ENCODE peak calls at places on chromosomes 7 and 10, in nine cellular contexts. F, T, E, Y, H, G, L, M and X are unnamed samples. For H3K36me3, the result is how much of the 10 kb centered on the place peaks cover.

GRCh38 chr7:75055830-75056431 is 17.7 kb downstream of the RCC1L start:
- DNase-seq in G (no peak), H (peak), E (peak), M (no peak), F (no peak), L (no peak), T (peak), Y (peak), X (no peak)

GRCh38 chr7:39515556-39516228 is 50.5 kb upstream of the YAE1 start:
- DNase-seq in T (no peak), E (no peak), L (no peak), M (no peak), Y (no peak), G (no peak), F (no peak), H (no peak), X (no peak)

GRCh38 chr7:149823191-149823630 is 15.0 kb upstream of the ZNF862 start:
- DNase-seq in G (no peak), E (peak), T (no peak), Y (no peak), L (no peak), F (peak), M (no peak), H (no peak), X (peak)

GRCh38 chr10:84179059-84179710 is 5.6 kb downstream of the GPR15LG start:
- DNase-seq in Y (no peak), L (no peak), G (no peak), T (peak), F (no peak), M (peak), E (no peak), H (peak), X (no peak)

GRCh38 chr10:76950354-76950753 is 687.3 kb downstream of the KCNMA1 start:
- DNase-seq in H (peak), M (no peak), G (no peak), T (peak), Y (no peak), E (no peak), L (no peak), F (no peak), X (no peak)

GRCh38 chr7:92614586-92615237 is 24.5 kb upstream of the FAM133B start:
- DNase-seq in L (no peak), Y (no peak), M (peak), T (no peak), G (no peak), H (peak), F (peak), E (no peak), X (no peak)

GRCh38 chr10:110918633-110919348 is at the start of gene BBIP1:
- DNase-seq in L (peak), E (peak), F (no peak), T (peak), Y (no peak), G (peak), M (peak), H (peak), X (peak)

GRCh38 chr7:74429153-74429747 is 24.5 kb upstream of the GTF2IRD1 start:
- DNase-seq in Y (no peak), L (no peak), E (no peak), M (peak), F (no peak), G (no peak), T (peak), H (peak), X (no peak)

GRCh38 chr10:97109562-97109961 is 76.2 kb downstream of the SLIT1 start:
- DNase-seq in H (no peak), M (no peak), L (no peak), E (no peak), G (no peak), T (no peak), Y (no peak), F (no peak), X (no peak)

GRCh38 chr10:86953747-86954680 is 3.4 kb downstream of the MMRN2 start:
- DNase-seq in M (peak), E (peak), Y (peak), L (peak), G (peak), T (peak), F (peak), H (peak), X (peak)

GRCh38 chr7:132488634-132489302 is 87.5 kb downstream of the PLXNA4 start:
- DNase-seq in Y (no peak), F (no peak), T (peak), H (no peak), M (no peak), G (peak), E (no peak), L (no peak), X (no peak)

GRCh38 chr10:77406764-77407430 is 230.7 kb downstream of the KCNMA1 start:
- DNase-seq in F (no peak), L (no peak), E (no peak), G (no peak), T (no peak), Y (no peak), M (no peak), H (no peak), X (no peak)

GRCh38 chr7:105016083-105017075 is 2.4 kb downstream of the KMT2E start:
- DNase-seq in F (no peak), Y (no peak), E (no peak), T (peak), G (no peak), H (peak), L (no peak), M (no peak), X (no peak)

GRCh38 chr10:1476106-1476803 is 261.1 kb downstream of the ADARB2 start:
- DNase-seq in T (no peak), H (no peak), F (no peak), M (no peak), Y (no peak), L (no peak), G (no peak), E (no peak), X (no peak)

GRCh38 chr10:133422223-133422820 is 2.1 kb downstream of the SPRN start:
- DNase-seq in F (no peak), L (no peak), M (no peak), E (no peak), T (no peak), H (no peak), G (no peak), Y (no peak), X (no peak)

GRCh38 chr7:47439181-47439667 is 142.7 kb downstream of the TNS3 start:
- DNase-seq in E (no peak), T (no peak), H (no peak), F (no peak), L (no peak), G (no peak), Y (no peak), M (no peak), X (no peak)

GRCh38 chr7:135761751-135762488 is 13.3 kb upstream of the FAM180A start:
- DNase-seq in E (no peak), M (peak), G (no peak), F (no peak), T (peak), H (peak), Y (peak), L (no peak), X (no peak)

GRCh38 chr7:158329686-158330085 is 257.9 kb downstream of the PTPRN2 start:
- DNase-seq in G (no peak), F (no peak), H (no peak), E (no peak), Y (no peak), M (no peak), T (no peak), L (no peak), X (no peak)

GRCh38 chr7:148688526-148688925 is 10.2 kb upstream of the CUL1 start:
- DNase-seq in L (no peak), F (no peak), Y (no peak), T (peak), G (no peak), E (no peak), H (peak), M (no peak), X (no peak)

GRCh38 chr7:19621740-19622139 is 87.1 kb downstream of the POLR1F start:
- DNase-seq in H (peak), Y (no peak), T (peak), G (no peak), M (no peak), E (no peak), L (no peak), F (no peak), X (no peak)

GRCh38 chr10:101290415-101290814 is 61.2 kb upstream of the LBX1 start:
- DNase-seq in G (no peak), H (no peak), L (no peak), Y (no peak), M (no peak), T (no peak), F (no peak), E (no peak), X (no peak)

GRCh38 chr10:12807982-12808613 is 193.4 kb downstream of the CCDC3 start:
- DNase-seq in M (no peak), L (no peak), G (no peak), T (no peak), F (no peak), Y (no peak), H (no peak), E (no peak), X (no peak)

GRCh38 chr10:116000151-116000550 is 272.9 kb downstream of the GFRA1 start:
- DNase-seq in L (no peak), Y (no peak), G (no peak), H (no peak), F (no peak), M (no peak), E (no peak), T (no peak), X (no peak)

GRCh38 chr10:42975005-42975493 is 101.8 kb upstream of the RET start:
- DNase-seq in M (no peak), Y (no peak), L (no peak), T (no peak), H (no peak), F (no peak), G (no peak), E (peak), X (no peak)

GRCh38 chr10:131129544-131129943 is 182.0 kb downstream of the TCERG1L start:
- DNase-seq in L (no peak), T (no peak), E (no peak), F (no peak), Y (no peak), H (no peak), M (no peak), G (no peak), X (no peak)

GRCh38 chr10:79046991-79047874 is 21.5 kb upstream of the ZMIZ1 start:
- DNase-seq in T (no peak), F (peak), E (peak), Y (peak), L (no peak), H (no peak), G (no peak), M (no peak), X (peak)

GRCh38 chr7:517848-518629 is 1.6 kb downstream of the PDGFA start:
- DNase-seq in L (no peak), E (no peak), T (peak), G (peak), H (peak), M (peak), F (peak), Y (peak), X (peak)

GRCh38 chr7:2214636-2215035 is 18.1 kb downstream of the MAD1L1 start:
- DNase-seq in F (no peak), Y (no peak), T (no peak), H (peak), M (no peak), G (no peak), L (no peak), E (no peak), X (peak)
- H3K36me3 ChIP-seq in F (half or more), Y (under half), T (under half), H (under half), M (half or more), G (under half), L (under half), E (under half), X (half or more)

GRCh38 chr10:62023289-62023688 is 121.8 kb downstream of the ARID5B start:
- DNase-seq in F (no peak), L (no peak), E (no peak), Y (no peak), M (no peak), T (no peak), G (no peak), H (no peak), X (no peak)
- H3K27ac ChIP-seq in F (no peak), L (peak), E (no peak), Y (peak), M (no peak), T (no peak), G (no peak), H (no peak), X (no peak)

GRCh38 chr10:71998840-71999194 is 34.6 kb downstream of the CHST3 start:
- DNase-seq in T (peak), E (peak), G (no peak), F (peak), H (peak), Y (peak), L (no peak), M (peak), X (peak)
- H3K4me3 ChIP-seq in T (peak), E (peak), G (no peak), F (peak), H (no peak), Y (peak), L (peak), M (peak), X (no peak)

DNA sequence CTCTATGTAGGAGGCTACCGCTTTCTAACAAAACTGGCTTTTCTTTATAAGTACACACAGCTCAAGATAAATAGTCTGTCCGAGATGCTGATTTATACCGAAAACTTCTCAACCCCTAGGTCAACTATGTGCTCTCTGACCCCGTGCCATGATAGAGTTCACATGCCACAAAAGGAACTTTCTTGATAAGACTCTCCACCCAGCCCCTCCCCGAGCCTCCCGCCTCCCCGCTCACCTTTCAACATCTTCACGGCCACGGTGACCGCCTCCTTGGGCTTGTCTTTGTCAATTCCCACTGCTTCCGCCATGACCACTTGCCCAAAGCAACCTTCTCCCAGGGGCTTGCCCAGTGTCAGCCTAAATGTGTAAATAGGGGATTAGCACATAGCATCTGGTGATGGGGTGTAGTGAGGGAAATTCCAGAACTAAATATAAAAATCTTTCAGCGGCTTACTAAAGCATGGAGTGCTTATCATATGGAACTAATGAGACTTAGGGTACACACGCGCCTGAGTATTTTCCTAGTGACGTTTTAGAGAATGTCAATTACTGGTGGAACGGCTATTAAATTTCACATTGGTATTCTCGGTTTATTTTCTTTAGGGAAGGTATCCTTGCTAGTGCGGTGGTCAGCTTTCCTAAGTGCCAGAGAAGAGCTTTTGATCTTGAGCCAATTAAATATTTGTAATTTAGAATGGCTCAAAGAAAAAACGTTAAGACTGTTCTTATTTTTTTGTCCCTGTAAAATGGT is 97.5 kb downstream of the FGFR2 start:
- DNase-seq in G (no peak), T (no peak), L (no peak), F (no peak), Y (no peak), E (no peak), M (no peak), H (no peak), X (no peak)
- H3K36me3 ChIP-seq in G (under half), T (under half), L (under half), F (under half), Y (under half), E (under half), M (under half), H (under half), X (under half)